ENCODE peak calls at places on chromosomes 12 and 14, in four cellular contexts. E, T, H and I are unnamed samples.
A peak's percentile ranks its signal among the peaks of the same experiment; 100 is the strongest.

GRCh38 chr14:30903285-30904124 is 29.1 kb downstream of the COCH start:
- ATAC-seq in E (no peak), T (no peak), H (no peak), I (no peak)

GRCh38 chr14:56207626-56208297 is 89.6 kb downstream of the PELI2 start:
- ATAC-seq in E (no peak), T (no peak), H (no peak), I (no peak)

GRCh38 chr14:85319998-85320397 is 209.9 kb upstream of the FLRT2 start:
- ATAC-seq in E (no peak), T (no peak), H (no peak), I (no peak)

GRCh38 chr12:67676624-67677023 is 28.1 kb downstream of the DYRK2 start:
- ATAC-seq in E (no peak), T (no peak), H (no peak), I (no peak)

GRCh38 chr12:49689236-49689635 is 18.0 kb downstream of the FMNL3 start:
- ATAC-seq in E (no peak), T (no peak), H (no peak), I (no peak)

GRCh38 chr12:28191018-28191595 is 851 bp downstream of the CCDC91 start:
- ATAC-seq in E (peak; percentile 66), T (peak; percentile 80), H (peak; percentile 69), I (peak; percentile 74)

GRCh38 chr12:11707535-11707934 is 58.1 kb downstream of the ETV6 start:
- ATAC-seq in E (no peak), T (no peak), H (peak; percentile 76), I (no peak)

GRCh38 chr12:115466076-115466475 is 782.1 kb upstream of the TBX3 start:
- ATAC-seq in E (no peak), T (no peak), H (no peak), I (no peak)

GRCh38 chr14:35277179-35277578 is 15.0 kb upstream of the PSMA6 start:
- ATAC-seq in E (no peak), T (no peak), H (no peak), I (no peak)

GRCh38 chr12:57726151-57726883 is 12.2 kb downstream of the AGAP2 start:
- ATAC-seq in E (peak; percentile 91), T (peak; percentile 76), H (peak; percentile 83), I (peak; percentile 82)

GRCh38 chr14:22560638-22561365 is 28.2 kb downstream of the DAD1 start:
- ATAC-seq in E (no peak), T (no peak), H (no peak), I (no peak)
- H3K4me1 ChIP-seq in E (peaks cover 39% of the 10 kb centered on the region), T (no peaks in the 10 kb centered on the region), H (peaks cover 53% of the 10 kb centered on the region), I (peaks cover 15% of the 10 kb centered on the region)

GRCh38 chr14:61201171-61201570 is 80.0 kb downstream of the TMEM30B start:
- ATAC-seq in E (no peak), T (no peak), H (no peak), I (no peak)
- H3K4me3 ChIP-seq in E (no peak overlapping the region), T (no peak overlapping the region), H (no peak overlapping the region), I (no peak overlapping the region)

DNA sequence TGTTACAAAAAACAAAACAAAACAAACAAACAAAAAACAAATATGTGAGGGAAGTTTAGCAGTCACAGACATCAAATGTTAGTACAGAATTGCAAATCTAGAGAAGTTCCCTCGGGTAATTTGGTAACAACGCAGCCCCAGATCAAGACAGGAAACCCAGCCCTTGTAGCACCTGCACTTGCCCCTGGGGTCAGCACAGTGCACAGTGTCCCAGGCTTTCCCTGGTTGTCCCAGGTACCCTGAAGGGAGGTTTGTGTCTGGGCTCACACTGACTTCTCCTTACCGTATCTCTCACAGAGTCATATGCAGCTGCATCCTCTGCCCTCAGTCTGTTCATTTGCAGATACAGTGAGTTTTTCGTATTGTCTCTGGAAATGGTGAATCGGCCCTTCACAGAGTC is 528.9 kb downstream of the TMEM121 start:
- ATAC-seq in E (no peak), T (no peak), H (no peak), I (no peak)
- H3K9me3 ChIP-seq in E (no peaks in the 10 kb centered on the region), T (no peaks in the 10 kb centered on the region), H (no peaks in the 10 kb centered on the region), I (no peaks in the 10 kb centered on the region)

GRCh38 chr14:99468081-99468480 is 12.6 kb downstream of the SETD3 start:
- ATAC-seq in E (no peak), T (no peak), H (no peak), I (no peak)

GRCh38 chr14:99467338-99468075 is 13.2 kb downstream of the SETD3 start:
- ATAC-seq in E (no peak), T (no peak), H (peak; percentile 63), I (no peak)

GRCh38 chr14:99466719-99467118 is 13.9 kb downstream of the SETD3 start:
- ATAC-seq in E (no peak), T (no peak), H (no peak), I (no peak)

GRCh38 chr14:99463974-99464373 is 16.7 kb downstream of the SETD3 start:
- ATAC-seq in E (no peak), T (no peak), H (no peak), I (no peak)

GRCh38 chr14:99465288-99465687 is 15.4 kb downstream of the SETD3 start:
- ATAC-seq in E (no peak), T (no peak), H (no peak), I (no peak)
- H3K4me1 ChIP-seq in E (peaks cover 8% of the 10 kb centered on the region), T (peaks cover 2% of the 10 kb centered on the region), H (peaks cover 34% of the 10 kb centered on the region), I (no peaks in the 10 kb centered on the region)

GRCh38 chr12:48001426-48002178 is 2.7 kb downstream of the COL2A1 start:
- ATAC-seq in E (peak; percentile 78), T (peak; percentile 83), H (peak; percentile 85), I (peak; percentile 65)

GRCh38 chr12:48002773-48003218 is 1.5 kb downstream of the COL2A1 start:
- ATAC-seq in E (no peak), T (peak; percentile 73), H (peak; percentile 58), I (peak; percentile 59)

GRCh38 chr12:48000878-48001321 is 3.4 kb downstream of the COL2A1 start:
- ATAC-seq in E (peak; percentile 63), T (peak; percentile 24), H (peak; percentile 39), I (peak; percentile 54)

GRCh38 chr12:48003226-48004038 is 844 bp downstream of the COL2A1 start:
- ATAC-seq in E (no peak), T (no peak), H (no peak), I (no peak)

DNA sequence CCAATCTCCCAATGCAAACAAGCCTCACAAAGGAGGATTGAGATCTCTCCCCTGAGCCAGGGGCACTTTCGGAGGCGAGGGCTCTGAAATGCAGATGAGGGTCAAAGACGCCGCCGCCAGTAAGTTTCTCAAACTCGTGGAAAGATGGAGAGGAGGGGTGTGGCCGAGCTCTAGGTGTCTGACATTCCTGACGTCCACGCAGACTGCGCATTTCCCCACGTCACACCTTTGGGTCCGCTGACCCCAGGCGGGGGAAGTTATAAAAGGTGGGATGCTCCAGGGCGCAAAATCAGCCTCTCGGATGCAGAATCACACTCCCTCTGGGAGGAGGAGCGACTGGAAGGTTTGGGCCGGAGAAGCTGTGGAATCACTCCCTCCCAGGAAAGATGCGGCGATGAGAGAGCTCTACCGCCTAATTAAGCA is 2.1 kb downstream of the COL2A1 start:
- ATAC-seq in E (no peak), T (no peak), H (no peak), I (no peak)
- H3K4me3 ChIP-seq in E (peak overlapping the region; percentile 72), T (peak overlapping the region; percentile 49), H (peak overlapping the region; percentile 49), I (peak overlapping the region; percentile 20)

GRCh38 chr14:99129998-99130397 is 142.0 kb downstream of the BCL11B start:
- ATAC-seq in E (no peak), T (no peak), H (no peak), I (no peak)

GRCh38 chr14:99132821-99133562 is 139.0 kb downstream of the BCL11B start:
- ATAC-seq in E (no peak), T (no peak), H (no peak), I (no peak)

GRCh38 chr14:99133563-99134332 is 138.2 kb downstream of the BCL11B start:
- ATAC-seq in E (no peak), T (peak; percentile 46), H (no peak), I (no peak)

GRCh38 chr14:99129211-99129696 is 142.7 kb downstream of the BCL11B start:
- ATAC-seq in E (no peak), T (no peak), H (no peak), I (no peak)

DNA sequence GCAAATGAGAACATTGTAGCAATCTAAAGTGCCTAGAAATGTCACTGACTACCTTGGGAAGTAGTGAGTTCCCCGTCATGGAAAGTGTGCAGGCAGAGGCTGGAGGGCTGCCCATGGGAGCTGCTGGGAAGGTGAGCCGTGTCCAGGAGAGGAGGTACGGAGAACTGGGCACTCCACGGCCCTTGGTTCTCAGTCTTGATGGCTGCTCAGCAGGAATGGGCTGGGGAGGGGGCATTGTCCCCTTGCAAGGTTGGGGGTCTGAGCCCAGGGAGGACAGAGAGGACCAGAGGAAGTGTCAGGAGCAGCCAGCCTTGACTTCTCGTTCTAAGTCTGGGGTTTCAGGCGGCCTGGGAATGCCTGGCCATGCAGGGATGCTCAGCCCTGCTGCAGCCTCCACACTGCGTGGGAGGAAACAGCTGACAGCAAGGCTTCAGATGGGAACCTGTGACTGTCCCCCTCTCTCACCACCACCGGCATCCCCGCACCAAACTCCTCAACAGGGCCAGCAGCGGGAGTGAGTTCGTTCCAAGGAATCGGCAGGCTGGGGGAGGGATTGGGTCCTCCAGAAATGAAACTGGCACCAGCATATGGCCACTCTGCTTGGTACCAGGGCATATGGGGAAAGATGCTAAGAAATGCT is 140.2 kb downstream of the BCL11B start:
- ATAC-seq in E (no peak), T (no peak), H (no peak), I (no peak)
- H3K9me3 ChIP-seq in E (no peaks in the 10 kb centered on the region), T (no peaks in the 10 kb centered on the region), H (no peaks in the 10 kb centered on the region), I (no peaks in the 10 kb centered on the region)

DNA sequence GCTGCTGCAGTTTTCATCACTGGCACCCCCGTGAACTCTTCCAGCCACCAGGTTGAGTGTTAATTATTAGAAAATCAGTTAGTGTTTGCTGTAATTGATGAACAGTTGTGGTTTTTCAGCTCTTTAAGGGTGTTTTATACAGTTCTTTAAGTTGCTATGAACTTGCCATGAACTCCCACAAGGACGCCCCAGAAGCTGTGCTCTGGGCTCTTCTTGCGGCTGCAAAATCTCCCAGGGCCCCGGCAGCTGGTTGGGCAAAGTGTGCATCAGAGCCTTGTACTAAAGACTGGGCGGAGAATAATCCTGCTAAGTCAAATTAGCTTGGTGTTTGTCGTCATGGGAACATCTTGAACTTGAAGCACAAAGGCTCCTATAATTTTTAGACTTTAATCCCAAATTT is 82.2 kb downstream of the EML1 start:
- ATAC-seq in E (no peak), T (no peak), H (no peak), I (no peak)
- H3K4me1 ChIP-seq in E (peaks cover 19% of the 10 kb centered on the region), T (no peaks in the 10 kb centered on the region), H (peaks cover 25% of the 10 kb centered on the region), I (peaks cover 4% of the 10 kb centered on the region)

DNA sequence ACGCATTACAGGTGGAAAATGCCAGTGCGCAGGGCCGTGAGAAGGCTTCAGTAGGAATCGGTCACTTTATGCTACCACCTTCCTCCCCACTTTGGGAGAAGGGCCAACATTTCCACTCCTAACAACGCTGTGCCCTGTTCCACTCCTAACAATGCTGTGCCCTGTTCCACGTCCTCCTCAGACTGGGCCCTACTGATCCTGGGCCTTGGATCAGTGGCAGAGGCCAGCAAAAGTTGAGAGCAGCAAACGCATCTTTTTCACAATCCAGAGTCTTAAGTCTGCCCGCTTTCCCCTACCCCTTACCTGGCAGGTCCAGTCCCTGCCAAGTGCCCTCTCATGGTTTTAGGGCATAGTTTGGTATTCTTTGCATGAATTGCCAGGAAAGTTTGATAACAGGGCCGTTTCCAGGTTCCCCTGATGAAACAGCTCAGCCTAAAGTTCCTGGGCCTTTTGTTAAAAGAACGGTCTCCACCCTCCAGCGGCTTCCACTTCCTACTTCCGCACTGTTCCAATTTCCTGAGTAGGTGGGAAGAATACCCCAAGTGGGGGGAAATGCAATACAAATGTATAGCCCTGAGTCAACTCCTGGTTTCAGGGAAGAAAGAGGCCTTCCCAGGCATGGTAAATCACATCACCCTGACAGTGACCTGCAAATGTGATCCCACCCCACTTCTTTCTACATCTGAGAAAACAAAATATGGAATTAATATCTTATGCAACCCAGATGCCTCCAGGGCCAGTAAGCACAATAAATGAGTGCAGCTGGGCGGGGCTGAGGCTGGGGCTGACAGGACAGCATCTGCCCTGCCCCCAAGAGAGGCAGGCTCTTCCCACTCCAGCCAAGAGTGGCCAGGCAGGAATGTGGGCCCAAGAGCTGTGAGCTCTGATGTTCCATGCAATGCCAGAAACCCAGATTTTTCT is 15.0 kb downstream of the KCTD10 start:
- ATAC-seq in E (peak; percentile 74), T (peak; percentile 88), H (peak; percentile 85), I (peak; percentile 92)
- H3K4me3 ChIP-seq in E (peak overlapping the region; percentile 46), T (no peak overlapping the region), H (no peak overlapping the region), I (no peak overlapping the region)